ENCODE peak calls at places on chromosome 10, in eight cellular contexts. K, H, V, T, G, R, Y and A are unnamed samples. For H3K4me1, the result is how much of the 10 kb centered on the place peaks cover.

GRCh38 chr10:102593074-102593803 is 51.0 kb upstream of the TRIM8 start:
- DNase-seq in K (no peak), H (no peak), V (no peak), T (no peak), G (no peak), R (peak), Y (peak), A (no peak)

GRCh38 chr10:50388181-50388580 is 136.9 kb upstream of the ASAH2 start:
- DNase-seq in K (no peak), H (no peak), V (no peak), T (no peak), G (no peak), R (no peak), Y (no peak), A (no peak)

GRCh38 chr10:110336111-110336721 is 31.5 kb upstream of the SMNDC1 start:
- DNase-seq in K (no peak), H (peak), V (no peak), T (no peak), G (no peak), R (no peak), Y (peak), A (no peak)

GRCh38 chr10:26776258-26776657 is 78.8 kb downstream of the PDSS1 start:
- DNase-seq in K (no peak), H (no peak), V (no peak), T (no peak), G (no peak), R (no peak), Y (peak), A (no peak)

GRCh38 chr10:60237977-60238376 is 151.7 kb downstream of the ANK3 start:
- DNase-seq in K (no peak), H (peak), V (no peak), T (no peak), G (no peak), R (no peak), Y (peak), A (no peak)

GRCh38 chr10:77474939-77475338 is 162.7 kb downstream of the KCNMA1 start:
- DNase-seq in K (no peak), H (no peak), V (no peak), T (no peak), G (no peak), R (no peak), Y (no peak), A (no peak)

GRCh38 chr10:26384600-26384999 is 53.5 kb upstream of the APBB1IP start:
- DNase-seq in K (no peak), H (no peak), V (no peak), T (no peak), G (no peak), R (no peak), Y (no peak), A (no peak)

GRCh38 chr10:67779455-67780205 is 58.4 kb downstream of the DNAJC12 start:
- DNase-seq in K (no peak), H (peak), V (peak), T (peak), G (no peak), R (no peak), Y (peak), A (no peak)

GRCh38 chr10:104254493-104255243 is at the start of gene GSTO1:
- DNase-seq in K (peak), H (peak), V (peak), T (peak), G (peak), R (peak), Y (peak), A (peak)

DNA sequence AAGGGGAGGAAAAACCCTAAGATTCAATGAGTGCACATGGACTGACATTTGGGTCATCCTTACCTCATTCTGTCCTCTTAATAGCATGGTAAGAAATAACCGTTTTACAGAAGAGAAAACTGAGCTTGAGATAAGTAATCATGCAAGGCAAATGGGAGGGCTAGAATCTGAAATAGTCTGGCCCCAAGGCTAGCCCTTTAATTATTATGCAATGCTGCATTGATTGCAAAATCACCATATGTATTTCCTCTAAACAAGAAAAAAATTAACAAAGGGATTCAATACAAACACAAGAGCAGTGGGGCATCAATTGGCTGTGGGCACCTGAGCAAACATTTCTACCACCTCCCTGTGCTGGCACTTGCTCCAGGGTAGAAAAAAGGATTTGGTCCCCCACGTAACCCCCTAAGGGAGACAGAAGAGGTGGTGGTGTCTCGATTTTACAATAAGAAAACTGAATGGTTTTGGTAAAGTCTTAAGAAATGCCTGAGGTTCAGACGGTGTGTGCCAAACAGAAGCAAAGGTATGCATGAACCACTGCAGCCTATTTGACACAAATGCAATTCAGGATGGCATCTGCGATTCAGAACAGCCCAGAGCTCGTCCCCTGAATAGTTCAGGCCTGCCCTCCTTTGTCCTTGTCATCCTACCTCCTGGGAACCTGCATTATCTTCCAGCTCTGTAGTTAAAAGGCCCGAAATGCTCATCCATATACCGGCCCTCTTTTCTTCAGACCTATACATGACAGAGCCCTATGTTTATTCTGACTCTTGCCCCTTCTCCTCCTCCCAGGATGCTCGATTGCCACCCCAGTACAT is 23.6 kb downstream of the PIP4K2A start:
- DNase-seq in K (no peak), H (peak), V (no peak), T (no peak), G (no peak), R (no peak), Y (no peak), A (no peak)
- H3K4me1 ChIP-seq in K (under half), H (under half), V (under half), T (under half), G (under half), R (under half), Y (under half), A (under half)

GRCh38 chr10:116764979-116765378 is 22.6 kb upstream of the HSPA12A start:
- DNase-seq in K (no peak), H (no peak), V (no peak), T (no peak), G (no peak), R (no peak), Y (no peak), A (no peak)

GRCh38 chr10:116763440-116763839 is 21.1 kb upstream of the HSPA12A start:
- DNase-seq in K (no peak), H (no peak), V (no peak), T (no peak), G (no peak), R (no peak), Y (no peak), A (no peak)

GRCh38 chr10:116766241-116767198 is 24.2 kb upstream of the HSPA12A start:
- DNase-seq in K (no peak), H (no peak), V (no peak), T (no peak), G (no peak), R (no peak), Y (no peak), A (no peak)

GRCh38 chr10:116767235-116767634 is 24.9 kb upstream of the HSPA12A start:
- DNase-seq in K (peak), H (peak), V (no peak), T (no peak), G (peak), R (no peak), Y (no peak), A (peak)

DNA sequence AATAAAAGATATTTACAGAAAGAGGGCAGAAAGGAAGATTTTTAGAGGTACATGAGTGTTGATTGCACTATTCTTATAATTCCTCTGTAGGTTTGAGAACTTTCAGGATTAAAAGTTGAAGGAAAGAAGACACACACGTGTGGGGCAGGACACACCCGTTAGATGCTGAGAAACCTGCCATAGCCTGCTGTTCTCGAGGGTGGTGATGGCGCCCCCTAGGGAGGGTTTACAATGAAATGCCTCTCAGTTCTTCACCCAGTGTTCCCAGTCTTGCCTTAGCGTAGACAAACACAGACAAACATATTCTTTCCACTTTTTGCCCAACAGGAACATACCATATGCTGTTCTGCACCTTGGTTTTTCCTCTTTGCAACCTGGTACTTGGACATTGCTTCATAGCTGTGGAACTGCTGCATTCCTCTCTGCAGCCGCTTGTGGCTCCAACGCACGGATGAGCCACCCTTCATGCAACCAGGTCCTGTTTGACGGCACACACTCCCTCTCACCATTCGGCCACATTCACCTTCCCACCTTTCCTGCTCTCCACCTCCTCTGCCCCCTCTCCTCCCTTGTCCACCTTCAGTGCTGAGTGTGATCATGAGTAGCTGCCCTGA is 23.3 kb upstream of the HSPA12A start:
- DNase-seq in K (no peak), H (peak), V (no peak), T (peak), G (peak), R (no peak), Y (no peak), A (no peak)
- TF ChIP-seq CTCF in K (peak), H (peak), V (no peak), T (no peak), G (peak), R (no peak), Y (peak), A (peak)

GRCh38 chr10:69863580-69863979 is 61.9 kb downstream of the COL13A1 start:
- DNase-seq in K (peak), H (no peak), V (no peak), T (no peak), G (no peak), R (no peak), Y (peak), A (no peak)
- H3K4me1 ChIP-seq in K (under half), H (under half), V (under half), T (under half), G (under half), R (under half), Y (half or more), A (under half)

DNA sequence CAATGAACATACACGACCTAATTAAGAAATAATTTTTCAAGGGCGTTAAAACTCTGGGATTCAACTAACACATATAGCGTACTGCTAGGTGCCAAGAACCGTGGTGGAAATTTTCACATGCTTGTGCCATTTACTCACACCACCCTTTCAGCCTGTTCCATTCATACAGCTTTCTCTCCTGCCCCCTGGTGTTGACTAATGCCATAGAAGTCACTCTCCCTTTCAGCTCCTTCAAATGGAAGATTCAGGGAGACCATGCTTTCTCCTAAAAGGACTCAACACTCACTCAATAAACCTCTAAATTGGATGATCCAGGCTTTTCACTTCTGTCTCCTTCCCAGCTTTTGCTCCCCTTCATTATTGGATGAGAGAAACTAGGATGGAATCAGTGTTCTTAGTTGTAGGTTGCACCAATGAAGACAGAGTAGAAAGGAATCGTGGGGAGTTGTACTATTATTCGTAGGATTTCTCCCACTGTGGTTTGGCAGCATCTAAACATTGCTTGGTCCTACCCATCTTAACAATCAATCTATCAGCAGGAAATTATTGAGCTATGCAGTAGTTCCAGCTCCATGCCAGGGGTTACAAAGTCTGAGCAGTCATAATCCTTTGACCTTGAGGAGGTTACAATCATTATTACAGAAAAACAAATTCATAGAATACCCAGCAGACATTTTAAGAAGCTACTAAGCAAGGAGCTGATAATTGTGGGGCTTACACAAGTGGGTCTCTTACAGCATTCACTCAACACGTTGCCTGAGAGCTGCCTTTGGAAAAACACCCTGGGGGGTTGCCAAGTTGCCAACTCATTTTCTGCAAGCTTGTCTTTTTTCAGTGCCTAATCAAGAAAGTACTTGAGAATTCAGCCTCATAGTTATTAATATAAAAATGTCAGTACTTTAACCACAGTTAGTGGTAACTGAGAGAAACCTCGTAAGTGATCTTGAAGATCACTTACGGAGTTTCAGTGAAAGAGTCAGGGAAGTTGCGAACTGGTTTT is 2.8 kb upstream of the PPP1R3C start:
- DNase-seq in K (no peak), H (peak), V (peak), T (peak), G (no peak), R (no peak), Y (peak), A (no peak)
- TF ChIP-seq CTCF in K (peak), H (peak), V (peak), T (peak), G (peak), R (peak), Y (peak), A (peak)

DNA sequence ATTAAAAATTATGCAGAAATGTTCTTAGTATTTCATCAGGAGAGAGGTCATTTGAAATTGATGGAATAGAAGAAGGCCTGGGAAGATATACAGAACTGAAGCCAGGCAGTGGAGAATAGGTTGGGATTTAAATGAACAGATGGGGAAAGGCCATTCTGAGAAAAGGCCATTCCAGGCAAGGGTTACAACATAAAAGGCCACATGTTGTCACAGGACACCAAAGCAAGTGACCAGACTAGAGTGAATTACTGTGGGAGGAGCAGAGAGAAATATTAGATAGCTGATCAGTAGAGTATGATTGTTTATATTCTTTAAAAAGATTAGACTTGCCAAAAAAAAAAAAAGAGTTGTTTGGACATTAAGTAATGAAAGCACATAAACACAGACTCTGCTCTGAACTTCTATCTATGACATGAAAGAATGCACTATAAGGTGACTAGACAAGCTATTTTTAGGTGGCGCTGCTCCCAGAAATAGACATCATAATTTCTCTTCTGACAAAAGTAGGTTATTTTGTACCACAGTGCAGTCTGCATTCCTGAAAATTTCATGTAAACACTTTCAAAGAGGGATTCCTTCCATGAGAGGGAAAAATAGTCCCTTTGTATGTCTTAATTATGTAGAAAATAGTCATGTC is 55.2 kb upstream of the DKK1 start:
- DNase-seq in K (no peak), H (peak), V (no peak), T (no peak), G (no peak), R (no peak), Y (no peak), A (no peak)
- H3K4me1 ChIP-seq in K (under half), H (under half), V (under half), T (under half), G (under half), R (under half), Y (under half), A (under half)

DNA sequence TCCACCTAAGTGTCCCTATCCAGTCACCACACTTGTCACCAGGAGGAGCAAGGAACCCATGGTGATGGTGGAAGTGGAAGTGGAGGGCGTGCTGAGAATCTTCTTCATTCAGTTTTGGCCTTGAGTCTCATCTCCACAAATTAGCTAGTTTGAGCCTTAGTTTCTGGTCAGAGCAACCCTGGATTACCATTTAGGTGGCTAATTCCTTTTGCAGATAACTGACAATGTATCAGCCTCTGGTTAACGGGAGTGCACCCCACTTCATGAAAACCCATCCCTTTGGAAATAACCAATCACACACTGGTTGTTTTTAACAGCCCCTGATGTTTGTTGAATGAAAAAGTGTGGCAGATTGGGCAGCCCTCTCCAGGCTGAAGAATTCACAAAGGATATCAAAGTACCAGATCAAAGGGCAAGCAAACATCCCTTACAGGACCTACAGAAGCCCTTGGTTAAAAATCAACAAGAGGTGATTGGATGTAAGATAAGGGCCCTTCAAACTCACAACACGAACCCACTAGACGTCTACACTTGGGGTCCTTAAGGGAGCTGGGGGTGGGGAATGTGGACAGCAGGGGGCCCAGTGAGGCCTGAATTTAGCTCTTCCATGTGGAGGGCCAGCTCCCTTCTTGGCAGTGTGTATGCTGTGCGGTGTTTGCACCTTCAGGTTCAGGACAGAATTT is 37.1 kb upstream of the SLF2 start:
- DNase-seq in K (no peak), H (no peak), V (no peak), T (no peak), G (no peak), R (no peak), Y (no peak), A (no peak)
- TF ChIP-seq CTCF in K (no peak), H (no peak), V (no peak), T (no peak), G (no peak), R (no peak), Y (no peak), A (no peak)

GRCh38 chr10:69498711-69499471 is 47.6 kb downstream of the TSPAN15 start:
- DNase-seq in K (peak), H (no peak), V (no peak), T (no peak), G (no peak), R (no peak), Y (peak), A (no peak)

GRCh38 chr10:69497611-69498390 is 46.5 kb downstream of the TSPAN15 start:
- DNase-seq in K (no peak), H (no peak), V (no peak), T (no peak), G (no peak), R (no peak), Y (no peak), A (no peak)

GRCh38 chr10:69501657-69502056 is 50.4 kb downstream of the TSPAN15 start:
- DNase-seq in K (no peak), H (no peak), V (peak), T (no peak), G (no peak), R (no peak), Y (no peak), A (no peak)

GRCh38 chr10:69500864-69501468 is 49.7 kb downstream of the TSPAN15 start:
- DNase-seq in K (no peak), H (no peak), V (no peak), T (no peak), G (no peak), R (no peak), Y (no peak), A (no peak)

DNA sequence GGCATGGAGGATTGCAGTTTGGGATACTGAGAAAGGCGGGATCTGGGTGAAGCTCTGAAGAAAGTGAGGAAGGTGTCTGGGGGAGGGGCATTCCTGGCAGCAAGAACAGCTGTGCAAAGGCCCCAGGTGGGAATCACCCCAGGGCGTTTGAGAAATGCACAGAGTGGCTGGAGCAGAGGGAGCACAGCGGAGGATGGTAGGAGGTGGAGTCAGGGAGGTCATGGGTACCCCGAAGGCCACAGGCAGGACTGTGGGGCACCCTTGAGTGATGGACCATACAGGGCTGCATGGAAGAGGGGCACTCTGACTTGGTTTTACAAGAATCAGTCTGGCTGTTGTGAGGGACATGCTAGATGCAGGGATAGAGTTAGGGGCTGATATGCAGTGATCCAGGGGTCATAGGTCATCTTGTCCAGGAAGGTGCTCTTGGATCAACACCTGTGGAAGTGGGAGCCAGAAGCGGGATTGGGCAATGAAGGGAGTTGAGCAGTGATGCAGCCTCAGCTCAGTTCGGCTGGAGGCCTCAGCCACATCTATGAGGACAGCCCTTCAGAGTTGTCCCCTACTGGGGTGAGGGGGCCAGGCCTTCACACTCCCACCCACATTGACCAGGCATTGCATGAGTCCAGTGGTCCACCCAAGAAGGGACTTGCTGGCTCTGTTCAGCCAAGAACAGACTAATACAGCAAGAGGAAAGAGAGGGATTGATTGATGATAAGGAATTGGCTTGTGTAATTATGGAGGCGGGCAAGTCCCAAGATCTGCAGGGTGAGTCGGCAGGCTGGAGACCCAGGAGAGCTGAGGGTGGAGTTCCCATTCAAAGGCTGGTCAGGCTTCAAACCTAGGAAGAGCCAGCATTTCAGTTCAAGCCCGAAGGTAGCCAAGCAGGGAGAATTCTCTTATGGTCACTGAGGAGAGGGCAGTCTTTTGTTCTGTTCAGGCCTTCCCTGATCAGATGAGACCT is 48.7 kb downstream of the TSPAN15 start:
- DNase-seq in K (no peak), H (no peak), V (no peak), T (no peak), G (no peak), R (no peak), Y (no peak), A (no peak)
- H3K4me1 ChIP-seq in K (half or more), H (under half), V (under half), T (under half), G (under half), R (under half), Y (under half), A (under half)